ENCODE peak calls at places on chromosomes 3 and 15, in seven cellular contexts. U, F, Y, K, O, A and T are unnamed samples.

GRCh38 chr15:68620721-68621528 is 42.1 kb downstream of the CORO2B start:
- DNase-seq in U (peak), F (peak), Y (no peak), K (peak), O (no peak), A (peak), T (no peak)

GRCh38 chr15:33315044-33315443 is 4.3 kb downstream of the RYR3 start:
- DNase-seq in U (no peak), F (no peak), Y (no peak), K (no peak), O (no peak), A (no peak), T (no peak)

GRCh38 chr3:3800076-3800448 is 831 bp downstream of the LRRN1 start:
- DNase-seq in U (no peak), F (peak), Y (no peak), K (peak), O (no peak), A (peak), T (peak)

GRCh38 chr3:121896823-121897222 is 2.6 kb downstream of the SLC15A2 start:
- DNase-seq in U (no peak), F (no peak), Y (no peak), K (no peak), O (no peak), A (no peak), T (no peak)

GRCh38 chr15:71656425-71656824 is 153.9 kb upstream of the NR2E3 start:
- DNase-seq in U (no peak), F (no peak), Y (no peak), K (no peak), O (no peak), A (no peak), T (no peak)

GRCh38 chr15:27797765-27798164 is 301.4 kb downstream of the OCA2 start:
- DNase-seq in U (no peak), F (no peak), Y (no peak), K (no peak), O (no peak), A (no peak), T (no peak)

GRCh38 chr3:72414481-72415016 is 433.7 kb downstream of the SHQ1 start:
- DNase-seq in U (no peak), F (no peak), Y (no peak), K (no peak), O (no peak), A (no peak), T (no peak)

GRCh38 chr3:45110185-45110833 is 35.9 kb downstream of the CDCP1 start:
- DNase-seq in U (no peak), F (no peak), Y (peak), K (no peak), O (no peak), A (no peak), T (peak)

GRCh38 chr15:68550498-68551295 is 28.1 kb upstream of the CORO2B start:
- DNase-seq in U (peak), F (peak), Y (peak), K (peak), O (peak), A (peak), T (peak)